ENCODE peak calls at places on chromosomes 16 and 17, in six cellular contexts. One of them, this sample, is unnamed.

GRCh38 chr17:77875881-77876509 is 82.5 kb upstream of the TNRC6C start:
- DNase-seq in colonic mucosa: no peak
- DNase-seq in neural progenitor cell: no peak
- DNase-seq in neuronal stem cell: no peak
- DNase-seq in fibroblast of lung: no peak
- DNase-seq in PC-3: peak
- DNase-seq in this sample: no peak

GRCh38 chr16:2465653-2466415 is 5.3 kb upstream of the NTN3 start:
- DNase-seq in colonic mucosa: no peak
- DNase-seq in neural progenitor cell: peak
- DNase-seq in neuronal stem cell: no peak
- DNase-seq in fibroblast of lung: no peak
- DNase-seq in PC-3: peak
- DNase-seq in this sample: no peak

GRCh38 chr17:33482636-33483035 is 189.5 kb upstream of the ASIC2 start:
- DNase-seq in colonic mucosa: no peak
- DNase-seq in neural progenitor cell: no peak
- DNase-seq in neuronal stem cell: no peak
- DNase-seq in fibroblast of lung: no peak
- DNase-seq in PC-3: no peak
- DNase-seq in this sample: no peak

GRCh38 chr16:67764153-67764552 is 42.2 kb downstream of the RANBP10 start:
- DNase-seq in colonic mucosa: no peak
- DNase-seq in neural progenitor cell: no peak
- DNase-seq in neuronal stem cell: no peak
- DNase-seq in fibroblast of lung: no peak
- DNase-seq in PC-3: no peak
- DNase-seq in this sample: no peak

GRCh38 chr17:54891176-54891821 is 9.4 kb upstream of the TOM1L1 start:
- DNase-seq in colonic mucosa: no peak
- DNase-seq in neural progenitor cell: peak
- DNase-seq in neuronal stem cell: peak
- DNase-seq in fibroblast of lung: peak
- DNase-seq in PC-3: peak
- DNase-seq in this sample: no peak

GRCh38 chr17:20009302-20010098 is at the start of gene SPECC1:
- DNase-seq in colonic mucosa: peak
- DNase-seq in neural progenitor cell: peak
- DNase-seq in neuronal stem cell: peak
- DNase-seq in fibroblast of lung: peak
- DNase-seq in PC-3: peak
- DNase-seq in this sample: peak

GRCh38 chr16:65908568-65908967 is 457.9 kb upstream of the CDH5 start:
- DNase-seq in colonic mucosa: no peak
- DNase-seq in neural progenitor cell: peak
- DNase-seq in neuronal stem cell: peak
- DNase-seq in fibroblast of lung: no peak
- DNase-seq in PC-3: no peak
- DNase-seq in this sample: no peak

GRCh38 chr16:47713225-47713595 is 252.1 kb downstream of the PHKB start:
- DNase-seq in colonic mucosa: no peak
- DNase-seq in neural progenitor cell: no peak
- DNase-seq in neuronal stem cell: no peak
- DNase-seq in fibroblast of lung: peak
- DNase-seq in PC-3: peak
- DNase-seq in this sample: no peak

GRCh38 chr17:12977008-12977751 is 40.6 kb downstream of the ELAC2 start:
- DNase-seq in colonic mucosa: no peak
- DNase-seq in neural progenitor cell: peak
- DNase-seq in neuronal stem cell: no peak
- DNase-seq in fibroblast of lung: no peak
- DNase-seq in PC-3: no peak
- DNase-seq in this sample: no peak

GRCh38 chr17:74746922-74747321 is 1.5 kb upstream of the NHERF1 start:
- DNase-seq in colonic mucosa: no peak
- DNase-seq in neural progenitor cell: peak
- DNase-seq in neuronal stem cell: no peak
- DNase-seq in fibroblast of lung: no peak
- DNase-seq in PC-3: no peak
- DNase-seq in this sample: peak

GRCh38 chr17:47305302-47305923 is 18.3 kb upstream of the EFCAB13 start:
- DNase-seq in colonic mucosa: no peak
- DNase-seq in neural progenitor cell: no peak
- DNase-seq in neuronal stem cell: no peak
- DNase-seq in fibroblast of lung: peak
- DNase-seq in PC-3: peak
- DNase-seq in this sample: no peak

GRCh38 chr17:77853208-77853977 is 105.1 kb upstream of the TNRC6C start:
- DNase-seq in colonic mucosa: no peak
- DNase-seq in neural progenitor cell: no peak
- DNase-seq in neuronal stem cell: no peak
- DNase-seq in fibroblast of lung: no peak
- DNase-seq in PC-3: no peak
- DNase-seq in this sample: peak

GRCh38 chr17:4583796-4584124 is 569 bp upstream of the SMTNL2 start:
- DNase-seq in colonic mucosa: no peak
- DNase-seq in neural progenitor cell: peak
- DNase-seq in neuronal stem cell: no peak
- DNase-seq in fibroblast of lung: no peak
- DNase-seq in PC-3: no peak
- DNase-seq in this sample: no peak

GRCh38 chr17:78915872-78916632 is 9.1 kb downstream of the TIMP2 start:
- DNase-seq in colonic mucosa: peak
- DNase-seq in neural progenitor cell: no peak
- DNase-seq in neuronal stem cell: no peak
- DNase-seq in fibroblast of lung: peak
- DNase-seq in PC-3: peak
- DNase-seq in this sample: no peak

GRCh38 chr17:81025065-81025751 is 9.7 kb upstream of the BAIAP2 start:
- DNase-seq in colonic mucosa: no peak
- DNase-seq in neural progenitor cell: no peak
- DNase-seq in neuronal stem cell: no peak
- DNase-seq in fibroblast of lung: no peak
- DNase-seq in PC-3: no peak
- DNase-seq in this sample: peak

GRCh38 chr17:14859521-14859920 is 405.6 kb downstream of the PMP22 start:
- DNase-seq in colonic mucosa: no peak
- DNase-seq in neural progenitor cell: no peak
- DNase-seq in neuronal stem cell: no peak
- DNase-seq in fibroblast of lung: no peak
- DNase-seq in PC-3: no peak
- DNase-seq in this sample: no peak

GRCh38 chr16:66382171-66382965 is 15.9 kb downstream of the CDH5 start:
- DNase-seq in colonic mucosa: no peak
- DNase-seq in neural progenitor cell: no peak
- DNase-seq in neuronal stem cell: no peak
- DNase-seq in fibroblast of lung: peak
- DNase-seq in PC-3: peak
- DNase-seq in this sample: peak

GRCh38 chr17:12756786-12757185 is 32.5 kb upstream of the ARHGAP44 start:
- DNase-seq in colonic mucosa: no peak
- DNase-seq in neural progenitor cell: no peak
- DNase-seq in neuronal stem cell: no peak
- DNase-seq in fibroblast of lung: peak
- DNase-seq in PC-3: no peak
- DNase-seq in this sample: no peak

DNA sequence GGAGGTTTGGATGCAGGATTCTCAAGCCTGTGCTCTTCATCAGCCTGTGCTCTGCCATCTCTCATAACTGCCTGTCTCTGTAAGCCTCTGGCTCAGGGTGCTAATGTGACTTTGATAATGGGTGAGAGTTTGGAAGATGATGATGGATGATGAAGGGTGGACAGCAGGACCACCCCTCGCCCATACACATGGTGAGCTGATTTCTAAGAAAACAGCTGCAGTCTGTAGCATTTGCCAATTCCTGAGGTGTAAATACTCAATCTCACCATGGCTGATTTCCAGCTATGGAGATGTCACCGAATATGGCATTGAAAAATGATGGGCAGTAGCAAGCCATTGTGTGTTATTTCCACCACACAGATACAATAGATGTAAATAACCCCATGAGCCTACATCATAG is 74.2 kb downstream of the ARSG start:
- DNase-seq in colonic mucosa: no peak
- DNase-seq in neural progenitor cell: no peak
- DNase-seq in neuronal stem cell: no peak
- DNase-seq in fibroblast of lung: no peak
- DNase-seq in PC-3: no peak
- DNase-seq in this sample: no peak
- H3K9ac ChIP-seq in colonic mucosa: no peak
- H3K9ac ChIP-seq in neural progenitor cell: no peak
- H3K9ac ChIP-seq in neuronal stem cell: no peak
- H3K9ac ChIP-seq in fibroblast of lung: no peak
- H3K9ac ChIP-seq in PC-3: no peak
- H3K9ac ChIP-seq in this sample: no peak

GRCh38 chr16:89317101-89317671 is 99.7 kb downstream of the ZNF778 start:
- DNase-seq in colonic mucosa: peak
- DNase-seq in neural progenitor cell: no peak
- DNase-seq in neuronal stem cell: no peak
- DNase-seq in fibroblast of lung: no peak
- DNase-seq in PC-3: no peak
- DNase-seq in this sample: peak

GRCh38 chr16:89314858-89315257 is 97.4 kb downstream of the ZNF778 start:
- DNase-seq in colonic mucosa: no peak
- DNase-seq in neural progenitor cell: no peak
- DNase-seq in neuronal stem cell: no peak
- DNase-seq in fibroblast of lung: no peak
- DNase-seq in PC-3: no peak
- DNase-seq in this sample: no peak

GRCh38 chr16:89315271-89315670 is 97.8 kb downstream of the ZNF778 start:
- DNase-seq in colonic mucosa: no peak
- DNase-seq in neural progenitor cell: no peak
- DNase-seq in neuronal stem cell: no peak
- DNase-seq in fibroblast of lung: no peak
- DNase-seq in PC-3: no peak
- DNase-seq in this sample: peak

GRCh38 chr16:89316701-89317100 is 99.2 kb downstream of the ZNF778 start:
- DNase-seq in colonic mucosa: no peak
- DNase-seq in neural progenitor cell: no peak
- DNase-seq in neuronal stem cell: no peak
- DNase-seq in fibroblast of lung: no peak
- DNase-seq in PC-3: no peak
- DNase-seq in this sample: peak

DNA sequence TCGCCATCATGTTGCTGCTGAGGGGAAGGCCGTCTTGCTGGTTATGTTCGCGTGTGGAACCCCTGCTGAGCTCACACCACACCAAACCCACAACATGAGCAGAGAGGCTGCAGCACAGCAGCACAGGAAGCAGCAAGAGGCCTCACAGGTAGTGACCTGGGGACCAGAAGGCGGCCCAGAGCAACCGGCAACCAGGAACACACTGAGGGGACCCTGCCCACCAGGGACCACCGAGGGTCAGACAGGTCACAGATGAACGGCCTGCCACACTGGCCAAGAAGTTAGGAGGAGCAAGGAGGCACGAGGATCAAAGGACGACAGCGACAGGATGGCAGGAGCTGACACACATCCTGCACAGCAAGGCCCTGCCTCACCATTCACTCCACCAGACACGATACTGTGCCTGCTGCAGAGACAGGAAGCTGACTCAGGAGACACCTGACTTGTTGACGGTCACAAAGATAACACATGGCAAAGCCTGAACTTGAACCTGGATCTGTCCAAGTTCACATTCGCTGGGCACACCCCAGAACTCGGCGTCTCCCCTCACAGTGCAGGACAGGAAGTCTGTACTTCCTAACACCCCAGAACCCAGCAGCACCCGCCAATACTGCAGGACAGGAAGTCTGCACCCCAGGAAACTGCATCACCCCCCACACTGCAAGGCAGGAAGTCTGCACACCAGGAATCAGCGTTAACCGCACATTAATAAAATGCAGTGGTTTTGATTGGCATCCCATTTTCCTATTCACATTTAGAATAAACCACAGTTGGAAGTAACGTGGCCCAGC is 98.5 kb downstream of the ZNF778 start:
- DNase-seq in colonic mucosa: peak
- DNase-seq in neural progenitor cell: no peak
- DNase-seq in neuronal stem cell: no peak
- DNase-seq in fibroblast of lung: peak
- DNase-seq in PC-3: peak
- DNase-seq in this sample: peak
- H3K27ac ChIP-seq in colonic mucosa: peak
- H3K27ac ChIP-seq in neural progenitor cell: no peak
- H3K27ac ChIP-seq in neuronal stem cell: no peak
- H3K27ac ChIP-seq in fibroblast of lung: peak
- H3K27ac ChIP-seq in PC-3: peak
- H3K27ac ChIP-seq in this sample: peak

GRCh38 chr16:79593754-79594153 is 6.8 kb downstream of the MAF start:
- DNase-seq in colonic mucosa: no peak
- DNase-seq in neural progenitor cell: no peak
- DNase-seq in neuronal stem cell: no peak
- DNase-seq in fibroblast of lung: no peak
- DNase-seq in PC-3: no peak
- DNase-seq in this sample: no peak

GRCh38 chr16:79597277-79597676 is 3.3 kb downstream of the MAF start:
- DNase-seq in colonic mucosa: no peak
- DNase-seq in neural progenitor cell: no peak
- DNase-seq in neuronal stem cell: no peak
- DNase-seq in fibroblast of lung: peak
- DNase-seq in PC-3: no peak
- DNase-seq in this sample: no peak

GRCh38 chr16:79595261-79595660 is 5.3 kb downstream of the MAF start:
- DNase-seq in colonic mucosa: no peak
- DNase-seq in neural progenitor cell: no peak
- DNase-seq in neuronal stem cell: no peak
- DNase-seq in fibroblast of lung: peak
- DNase-seq in PC-3: no peak
- DNase-seq in this sample: no peak

GRCh38 chr16:79597775-79598174 is 2.8 kb downstream of the MAF start:
- DNase-seq in colonic mucosa: no peak
- DNase-seq in neural progenitor cell: no peak
- DNase-seq in neuronal stem cell: no peak
- DNase-seq in fibroblast of lung: no peak
- DNase-seq in PC-3: no peak
- DNase-seq in this sample: no peak

DNA sequence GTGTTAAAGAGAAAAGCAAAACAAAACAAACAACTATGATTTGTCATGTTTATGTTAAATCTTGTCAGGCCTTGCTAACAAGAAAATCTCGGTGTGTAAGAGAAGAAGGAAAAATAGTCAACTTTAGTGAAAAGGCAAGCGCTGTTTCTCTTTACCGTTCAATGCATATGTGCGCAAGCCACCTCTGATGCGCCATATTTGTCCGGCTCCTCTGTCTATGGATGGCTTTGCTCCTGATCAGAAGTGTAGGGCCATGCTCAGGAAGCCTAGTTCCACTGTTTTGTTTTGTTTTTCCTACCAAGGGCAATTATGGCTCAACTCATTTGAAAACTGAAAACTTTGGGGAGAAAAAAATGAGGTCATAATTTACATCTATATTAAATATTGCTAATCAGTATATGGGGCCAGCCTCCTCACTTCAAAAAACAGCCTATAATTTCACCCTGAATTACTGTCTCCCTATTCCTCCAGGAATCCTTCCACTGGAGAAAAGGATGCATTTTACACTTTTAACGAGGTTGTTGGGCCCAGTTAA is 4.6 kb downstream of the MAF start:
- DNase-seq in colonic mucosa: no peak
- DNase-seq in neural progenitor cell: no peak
- DNase-seq in neuronal stem cell: no peak
- DNase-seq in fibroblast of lung: no peak
- DNase-seq in PC-3: no peak
- DNase-seq in this sample: no peak
- H3K9ac ChIP-seq in colonic mucosa: peak
- H3K9ac ChIP-seq in neural progenitor cell: no peak
- H3K9ac ChIP-seq in neuronal stem cell: no peak
- H3K9ac ChIP-seq in fibroblast of lung: no peak
- H3K9ac ChIP-seq in PC-3: no peak
- H3K9ac ChIP-seq in this sample: peak

GRCh38 chr17:44601574-44602372 is 44.5 kb downstream of the FZD2 start:
- DNase-seq in colonic mucosa: no peak
- DNase-seq in neural progenitor cell: no peak
- DNase-seq in neuronal stem cell: no peak
- DNase-seq in fibroblast of lung: peak
- DNase-seq in PC-3: no peak
- DNase-seq in this sample: no peak
- H3K27ac ChIP-seq in colonic mucosa: no peak
- H3K27ac ChIP-seq in neural progenitor cell: no peak
- H3K27ac ChIP-seq in neuronal stem cell: no peak
- H3K27ac ChIP-seq in fibroblast of lung: no peak
- H3K27ac ChIP-seq in PC-3: no peak
- H3K27ac ChIP-seq in this sample: no peak

This sample was measured in kidney.